ENCODE peak calls at places on chromosomes 3 and 15, in five cellular contexts. X is right atrium auricular region, B is Peyer's patch, I is ovary, K is psoas muscle. Z is an unnamed sample.

GRCh38 chr3:105806361-105806760 is 62.5 kb downstream of the CBLB start:
- DNase-seq in X (no peak), K (no peak), B (no peak), I (no peak), Z (no peak)

GRCh38 chr3:59774613-59775012 is 724.8 kb upstream of the CFAP20DC start:
- DNase-seq in B (no peak), X (no peak), K (no peak), I (no peak), Z (no peak)

GRCh38 chr3:37400945-37401344 is 226.6 kb upstream of the LRRFIP2 start:
- DNase-seq in X (no peak), B (no peak), I (no peak), K (no peak), Z (no peak)

GRCh38 chr3:190455843-190456242 is 6.1 kb upstream of the TMEM207 start:
- DNase-seq in K (no peak), X (no peak), I (no peak), B (no peak), Z (no peak)

GRCh38 chr3:148077318-148077923 is 620.3 kb upstream of the AGTR1 start:
- DNase-seq in I (no peak), K (no peak), B (no peak), X (no peak), Z (no peak)

GRCh38 chr15:42544858-42545629 is 3.5 kb downstream of the LRRC57 start:
- DNase-seq in B (no peak), K (no peak), I (no peak), X (no peak), Z (no peak)

GRCh38 chr15:99427668-99428361 is 138.0 kb upstream of the MEF2A start:
- DNase-seq in K (peak; percentile 26), I (no peak), B (peak; percentile 18), X (no peak), Z (no peak)

GRCh38 chr3:81887448-81887847 is 126.0 kb upstream of the GBE1 start:
- DNase-seq in K (no peak), I (no peak), B (no peak), X (no peak), Z (no peak)

GRCh38 chr3:152257246-152258074 is 11.3 kb upstream of the MBNL1 start:
- DNase-seq in K (no peak), X (no peak), B (no peak), I (no peak), Z (no peak)

GRCh38 chr3:146166450-146167222 is 5.7 kb upstream of the PLOD2 start:
- DNase-seq in B (no peak), K (no peak), I (no peak), X (no peak), Z (no peak)

GRCh38 chr3:134052370-134052769 is 22.6 kb upstream of the SLCO2A1 start:
- DNase-seq in K (no peak), B (peak; percentile 7), X (no peak), I (no peak), Z (no peak)

GRCh38 chr3:150457996-150458395 is 49.9 kb downstream of the TSC22D2 start:
- DNase-seq in K (no peak), I (no peak), X (no peak), B (no peak), Z (no peak)

GRCh38 chr3:131216801-131217200 is 164.8 kb upstream of the NUDT16 start:
- DNase-seq in K (no peak), I (peak; percentile 20), X (peak; percentile 82), B (peak; percentile 54), Z (peak; percentile 12)

GRCh38 chr15:35928847-35929246 is 382.9 kb upstream of the DPH6 start:
- DNase-seq in B (no peak), X (no peak), K (no peak), I (no peak), Z (no peak)

GRCh38 chr3:47347217-47347801 is 33.5 kb upstream of the PTPN23 start:
- DNase-seq in X (no peak), B (no peak), K (no peak), I (no peak), Z (no peak)

GRCh38 chr15:42730536-42730935 is 6.4 kb downstream of the CDAN1 start:
- DNase-seq in I (no peak), B (no peak), X (no peak), K (no peak), Z (no peak)

GRCh38 chr15:101137312-101137940 is 114.4 kb downstream of the CHSY1 start:
- DNase-seq in B (no peak), X (no peak), I (no peak), K (peak; percentile 32), Z (no peak)

GRCh38 chr3:41482134-41482533 is 282.8 kb downstream of the CTNNB1 start:
- DNase-seq in B (no peak), X (no peak), I (no peak), K (no peak), Z (no peak)

GRCh38 chr3:43231276-43232000 is 54.9 kb upstream of the SNRK start:
- DNase-seq in K (no peak), X (no peak), B (no peak), I (no peak), Z (no peak)

GRCh38 chr15:91572110-91572509 is 281.4 kb upstream of the SLCO3A1 start:
- DNase-seq in I (no peak), B (no peak), K (no peak), X (no peak), Z (no peak)

GRCh38 chr3:45607790-45608189 is 13.2 kb downstream of the LIMD1 start:
- DNase-seq in B (no peak), I (no peak), X (no peak), K (no peak), Z (no peak)

GRCh38 chr3:36814071-36814717 is 49.8 kb upstream of the DCLK3 start:
- DNase-seq in I (no peak), K (no peak), X (no peak), B (no peak), Z (no peak)

GRCh38 chr3:178434206-178434805 is 101.9 kb upstream of the KCNMB2 start:
- DNase-seq in X (no peak), B (no peak), K (no peak), I (no peak), Z (no peak)

GRCh38 chr15:89023311-89023961 is 64.8 kb upstream of the ABHD2 start:
- DNase-seq in K (no peak), B (no peak), X (no peak), I (no peak), Z (no peak)

GRCh38 chr3:160531311-160531710 is 34.1 kb downstream of the KPNA4 start:
- DNase-seq in I (no peak), B (no peak), K (no peak), X (no peak), Z (no peak)

GRCh38 chr15:39756806-39757522 is 25.7 kb downstream of the FSIP1 start:
- DNase-seq in K (no peak), B (no peak), I (no peak), X (no peak), Z (no peak)

GRCh38 chr3:122942241-122942640 is 85.3 kb downstream of the SEMA5B start:
- DNase-seq in K (no peak), I (no peak), B (no peak), X (no peak), Z (no peak)

GRCh38 chr15:101404245-101404644 is 85.3 kb downstream of the PCSK6 start:
- DNase-seq in K (no peak), I (no peak), X (no peak), B (no peak), Z (no peak)

GRCh38 chr3:25689226-25689625 is 24.5 kb upstream of the TOP2B start:
- DNase-seq in K (no peak), B (no peak), X (no peak), I (no peak), Z (no peak)

GRCh38 chr3:23620044-23620443 is 185.7 kb upstream of the UBE2E1 start:
- DNase-seq in I (no peak), X (no peak), K (no peak), B (no peak), Z (no peak)

DNA sequence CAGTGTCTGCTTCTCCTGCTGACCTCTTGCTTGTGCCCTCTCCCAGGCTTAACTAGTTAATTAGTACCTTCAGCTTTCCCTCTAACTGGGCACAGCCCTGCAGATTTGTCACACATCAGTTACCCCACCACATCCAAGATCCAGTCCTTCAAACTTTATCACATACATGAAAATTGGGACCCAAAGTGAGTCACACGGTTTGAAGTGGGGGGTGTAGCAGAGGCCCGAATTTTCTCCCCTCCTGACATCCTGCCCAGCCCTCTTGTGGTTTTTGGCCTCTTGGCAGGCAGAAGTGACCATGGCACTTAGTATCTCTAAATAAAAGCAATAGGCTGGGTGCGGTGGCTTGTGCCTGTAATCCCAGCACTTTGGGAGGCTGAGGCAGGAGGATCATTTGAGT is 3.9 kb downstream of the MAPKAPK3 start:
- DNase-seq in I (no peak), X (no peak), B (no peak), K (no peak), Z (no peak)
- H3K4me3 ChIP-seq in I (no peak overlapping the region), X (no peak overlapping the region), B (no peak overlapping the region), K (peak overlapping the region; percentile 21), Z (no peak overlapping the region)

GRCh38 chr3:13895155-13896105 is 15.6 kb upstream of the WNT7A start:
- DNase-seq in X (peak; percentile 93), B (peak; percentile 97), I (peak; percentile 95), K (peak; percentile 97), Z (peak; percentile 81)
- H3K27ac ChIP-seq in X (peak overlapping the region; percentile 74), B (peak overlapping the region; percentile 62), I (no peak overlapping the region), K (peak overlapping the region; percentile 27), Z (peak overlapping the region; percentile 63)

DNA sequence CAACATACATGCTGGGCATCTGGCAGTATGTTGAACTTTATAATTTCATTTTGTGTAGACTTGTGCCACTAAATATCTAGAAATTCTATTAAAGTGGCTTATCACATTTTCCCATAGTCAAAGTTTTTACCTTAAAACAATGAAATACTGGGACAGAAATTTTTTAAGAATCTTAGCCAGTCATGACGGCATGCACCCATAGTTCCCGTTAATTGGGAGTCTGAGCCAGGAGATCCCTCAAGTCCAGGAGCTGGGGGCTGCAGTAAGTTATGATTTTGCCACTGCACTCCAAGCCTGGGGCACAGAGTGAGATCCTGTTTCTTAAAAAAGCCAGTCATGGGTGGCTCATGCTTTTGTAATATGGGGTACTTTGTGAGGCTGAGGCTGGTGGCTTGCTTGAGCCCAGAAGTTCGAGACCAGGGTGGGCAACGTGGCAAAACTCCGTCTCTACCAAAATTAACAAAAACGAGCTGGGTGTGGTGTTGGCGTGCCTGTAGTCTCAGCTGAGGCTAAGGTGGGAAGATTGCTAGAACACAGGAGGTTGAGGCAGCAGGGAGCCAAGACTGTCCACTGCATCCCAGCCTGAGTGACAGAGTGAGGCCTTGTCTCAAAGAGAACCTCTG is 3.1 kb downstream of the RPSA start:
- DNase-seq in X (no peak), K (no peak), B (no peak), I (no peak), Z (no peak)
- H3K4me3 ChIP-seq in X (no peak overlapping the region), K (peak overlapping the region; percentile 6), B (no peak overlapping the region), I (no peak overlapping the region), Z (no peak overlapping the region)

DNA sequence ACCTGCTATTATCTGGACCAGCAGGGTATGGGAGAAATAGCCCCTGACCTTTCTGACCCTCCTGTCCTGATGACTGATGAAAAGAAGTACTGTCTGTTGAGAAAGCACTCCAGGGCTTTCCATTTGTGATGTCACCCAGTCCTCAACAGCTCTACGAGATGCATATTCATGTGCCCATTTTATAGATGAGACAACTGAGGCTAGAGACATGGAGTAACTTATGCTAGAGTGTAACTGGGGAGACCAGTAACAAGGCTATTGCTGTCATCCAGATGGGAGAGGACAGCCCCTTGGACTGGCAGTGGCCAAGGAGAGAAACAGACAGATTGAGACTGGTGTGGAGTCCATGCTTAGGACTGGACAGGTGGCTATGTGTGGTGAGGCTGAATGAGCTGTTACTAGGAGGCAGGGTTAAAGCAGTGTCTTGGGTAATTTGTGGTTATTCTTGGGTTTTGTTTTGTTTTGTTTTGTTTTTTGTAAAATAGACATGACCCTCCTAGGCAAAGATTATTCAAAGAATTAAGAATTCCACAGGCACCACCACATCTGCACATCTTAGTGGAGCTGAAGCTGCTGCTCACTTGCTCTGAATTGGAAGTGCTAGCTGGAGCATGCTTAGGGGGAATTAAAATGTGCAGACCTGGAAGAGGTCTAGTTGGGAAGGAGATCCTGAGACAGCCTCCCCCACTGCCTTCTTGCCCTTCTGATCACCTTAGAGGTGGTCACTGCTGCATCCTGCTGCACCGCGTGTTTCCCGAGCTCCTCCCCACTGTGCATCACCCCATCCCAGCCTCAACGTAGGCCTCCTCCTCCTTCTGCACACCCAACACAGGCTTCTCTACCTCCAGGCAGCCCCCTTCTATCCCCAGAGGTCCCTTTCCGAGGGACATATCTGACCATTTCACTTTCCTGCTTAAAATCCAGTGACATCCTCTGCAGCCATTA is 8.4 kb downstream of the HRH1 start:
- DNase-seq in B (no peak), K (no peak), X (no peak), I (no peak), Z (no peak)
- H3K27ac ChIP-seq in B (no peak overlapping the region), K (no peak overlapping the region), X (no peak overlapping the region), I (no peak overlapping the region), Z (no peak overlapping the region)